ENCODE peak calls at places on chromosomes 16 and 17, in five cellular contexts. One of them, this sample, is unnamed.

GRCh38 chr16:54093281-54093680 is 193.3 kb downstream of the IRX3 start:
- DNase-seq in IMR-90: no peak
- DNase-seq in H9: no peak
- DNase-seq in neuronal stem cell: no peak
- DNase-seq in H1: no peak
- DNase-seq in this sample: no peak

GRCh38 chr17:82030470-82031302 is 792 bp upstream of the RAC3 start:
- DNase-seq in IMR-90: peak; percentile 79
- DNase-seq in H9: peak; percentile 97
- DNase-seq in neuronal stem cell: peak; percentile 76
- DNase-seq in H1: peak; percentile 97
- DNase-seq in this sample: peak; percentile 93

GRCh38 chr17:79776378-79777165 is 1.4 kb upstream of the CBX2 start:
- DNase-seq in IMR-90: no peak
- DNase-seq in H9: no peak
- DNase-seq in neuronal stem cell: no peak
- DNase-seq in H1: no peak
- DNase-seq in this sample: no peak

GRCh38 chr16:23074423-23074822 is 74.8 kb downstream of the USP31 start:
- DNase-seq in IMR-90: no peak
- DNase-seq in H9: no peak
- DNase-seq in neuronal stem cell: no peak
- DNase-seq in H1: no peak
- DNase-seq in this sample: no peak

GRCh38 chr17:65531508-65532431 is 29.7 kb downstream of the AXIN2 start:
- DNase-seq in IMR-90: peak; percentile 67
- DNase-seq in H9: no peak
- DNase-seq in neuronal stem cell: no peak
- DNase-seq in H1: no peak
- DNase-seq in this sample: peak; percentile 88

GRCh38 chr16:79981814-79982213 is 381.3 kb upstream of the MAF start:
- DNase-seq in IMR-90: no peak
- DNase-seq in H9: no peak
- DNase-seq in neuronal stem cell: no peak
- DNase-seq in H1: no peak
- DNase-seq in this sample: no peak

GRCh38 chr16:24544640-24545039 is 5.3 kb downstream of the RBBP6 start:
- DNase-seq in IMR-90: peak; percentile 74
- DNase-seq in H9: no peak
- DNase-seq in neuronal stem cell: no peak
- DNase-seq in H1: no peak
- DNase-seq in this sample: no peak

GRCh38 chr17:83144421-83145357 is 65.3 kb downstream of the METRNL start:
- DNase-seq in IMR-90: peak; percentile 5
- DNase-seq in H9: no peak
- DNase-seq in neuronal stem cell: no peak
- DNase-seq in H1: no peak
- DNase-seq in this sample: no peak

GRCh38 chr17:41592601-41593305 is 6.1 kb upstream of the KRT14 start:
- DNase-seq in IMR-90: no peak
- DNase-seq in H9: no peak
- DNase-seq in neuronal stem cell: no peak
- DNase-seq in H1: no peak
- DNase-seq in this sample: no peak

GRCh38 chr16:28110977-28111376 is 47.5 kb upstream of the GSG1L start:
- DNase-seq in IMR-90: no peak
- DNase-seq in H9: no peak
- DNase-seq in neuronal stem cell: no peak
- DNase-seq in H1: no peak
- DNase-seq in this sample: no peak

GRCh38 chr17:63578027-63578768 is 22.5 kb upstream of the TACO1 start:
- DNase-seq in IMR-90: no peak
- DNase-seq in H9: no peak
- DNase-seq in neuronal stem cell: no peak
- DNase-seq in H1: no peak
- DNase-seq in this sample: no peak

GRCh38 chr16:46895399-46896313 is 11.5 kb downstream of the GPT2 start:
- DNase-seq in IMR-90: no peak
- DNase-seq in H9: no peak
- DNase-seq in neuronal stem cell: no peak
- DNase-seq in H1: no peak
- DNase-seq in this sample: no peak

GRCh38 chr16:21101631-21102420 is 48.8 kb downstream of the DNAH3 start:
- DNase-seq in IMR-90: peak; percentile 20
- DNase-seq in H9: peak; percentile 47
- DNase-seq in neuronal stem cell: peak; percentile 9
- DNase-seq in H1: no peak
- DNase-seq in this sample: no peak

GRCh38 chr17:72362466-72363335 is 241.9 kb downstream of the SOX9 start:
- DNase-seq in IMR-90: peak; percentile 92
- DNase-seq in H9: no peak
- DNase-seq in neuronal stem cell: no peak
- DNase-seq in H1: no peak
- DNase-seq in this sample: no peak

GRCh38 chr16:67459066-67459857 is 21.7 kb downstream of the ATP6V0D1 start:
- DNase-seq in IMR-90: no peak
- DNase-seq in H9: no peak
- DNase-seq in neuronal stem cell: no peak
- DNase-seq in H1: no peak
- DNase-seq in this sample: no peak

GRCh38 chr16:67509016-67509415 is 19.6 kb upstream of the RIPOR1 start:
- DNase-seq in IMR-90: no peak
- DNase-seq in H9: no peak
- DNase-seq in neuronal stem cell: no peak
- DNase-seq in H1: no peak
- DNase-seq in this sample: no peak

GRCh38 chr16:48330133-48330846 is 54.9 kb downstream of the SIAH1 start:
- DNase-seq in IMR-90: peak; percentile 37
- DNase-seq in H9: no peak
- DNase-seq in neuronal stem cell: no peak
- DNase-seq in H1: no peak
- DNase-seq in this sample: no peak

GRCh38 chr17:65633988-65634387 is 72.5 kb upstream of the AXIN2 start:
- DNase-seq in IMR-90: no peak
- DNase-seq in H9: no peak
- DNase-seq in neuronal stem cell: no peak
- DNase-seq in H1: no peak
- DNase-seq in this sample: no peak

GRCh38 chr16:80909720-80910119 is 97.0 kb downstream of the CMC2 start:
- DNase-seq in IMR-90: no peak
- DNase-seq in H9: no peak
- DNase-seq in neuronal stem cell: no peak
- DNase-seq in H1: no peak
- DNase-seq in this sample: no peak

GRCh38 chr17:58391302-58391984 is 25.9 kb downstream of the RNF43 start:
- DNase-seq in IMR-90: no peak
- DNase-seq in H9: no peak
- DNase-seq in neuronal stem cell: no peak
- DNase-seq in H1: no peak
- DNase-seq in this sample: no peak

GRCh38 chr16:19119564-19119963 is 5.8 kb downstream of the ITPRIPL2 start:
- DNase-seq in IMR-90: peak; percentile 91
- DNase-seq in H9: no peak
- DNase-seq in neuronal stem cell: no peak
- DNase-seq in H1: no peak
- DNase-seq in this sample: no peak

GRCh38 chr16:29674188-29674587 is 4.8 kb upstream of the QPRT start:
- DNase-seq in IMR-90: peak; percentile 40
- DNase-seq in H9: no peak
- DNase-seq in neuronal stem cell: no peak
- DNase-seq in H1: no peak
- DNase-seq in this sample: no peak

GRCh38 chr17:35804658-35805192 is 4.6 kb upstream of the TAF15 start:
- DNase-seq in IMR-90: peak; percentile 92
- DNase-seq in H9: peak; percentile 83
- DNase-seq in neuronal stem cell: peak; percentile 48
- DNase-seq in H1: no peak
- DNase-seq in this sample: peak; percentile 66

GRCh38 chr17:29640981-29641642 is 18.4 kb upstream of the CORO6 start:
- DNase-seq in IMR-90: no peak
- DNase-seq in H9: no peak
- DNase-seq in neuronal stem cell: no peak
- DNase-seq in H1: no peak
- DNase-seq in this sample: peak; percentile 20

GRCh38 chr16:46889942-46890300 is 5.8 kb downstream of the GPT2 start:
- DNase-seq in IMR-90: no peak
- DNase-seq in H9: no peak
- DNase-seq in neuronal stem cell: no peak
- DNase-seq in H1: no peak
- DNase-seq in this sample: no peak

GRCh38 chr16:3514621-3515020 is 13.8 kb downstream of the CLUAP1 start:
- DNase-seq in IMR-90: peak; percentile 89
- DNase-seq in H9: no peak
- DNase-seq in neuronal stem cell: no peak
- DNase-seq in H1: no peak
- DNase-seq in this sample: no peak

GRCh38 chr17:72556944-72557826 is 436.4 kb downstream of the SOX9 start:
- DNase-seq in IMR-90: peak; percentile 57
- DNase-seq in H9: peak; percentile 95
- DNase-seq in neuronal stem cell: peak; percentile 69
- DNase-seq in H1: peak; percentile 88
- DNase-seq in this sample: peak; percentile 85

GRCh38 chr16:52405441-52405840 is 141.5 kb downstream of the TOX3 start:
- DNase-seq in IMR-90: no peak
- DNase-seq in H9: no peak
- DNase-seq in neuronal stem cell: no peak
- DNase-seq in H1: no peak
- DNase-seq in this sample: no peak

GRCh38 chr17:27521281-27522027 is 65.2 kb downstream of the KSR1 start:
- DNase-seq in IMR-90: no peak
- DNase-seq in H9: no peak
- DNase-seq in neuronal stem cell: no peak
- DNase-seq in H1: no peak
- DNase-seq in this sample: peak; percentile 87

GRCh38 chr17:27520571-27521185 is 64.4 kb downstream of the KSR1 start:
- DNase-seq in IMR-90: no peak
- DNase-seq in H9: no peak
- DNase-seq in neuronal stem cell: no peak
- DNase-seq in H1: no peak
- DNase-seq in this sample: no peak

GRCh38 chr17:27524594-27524993 is 68.3 kb downstream of the KSR1 start:
- DNase-seq in IMR-90: no peak
- DNase-seq in H9: no peak
- DNase-seq in neuronal stem cell: no peak
- DNase-seq in H1: no peak
- DNase-seq in this sample: no peak

GRCh38 chr17:27523712-27524111 is 67.5 kb downstream of the KSR1 start:
- DNase-seq in IMR-90: no peak
- DNase-seq in H9: no peak
- DNase-seq in neuronal stem cell: no peak
- DNase-seq in H1: no peak
- DNase-seq in this sample: peak; percentile 41

GRCh38 chr17:27522028-27522639 is 65.9 kb downstream of the KSR1 start:
- DNase-seq in IMR-90: no peak
- DNase-seq in H9: no peak
- DNase-seq in neuronal stem cell: no peak
- DNase-seq in H1: no peak
- DNase-seq in this sample: no peak
- H3K79me1 ChIP-seq in IMR-90: peaks cover 28% of the 10 kb centered on the region
- H3K79me1 ChIP-seq in H9: no peaks in the 10 kb centered on the region
- H3K79me1 ChIP-seq in neuronal stem cell: peaks cover 2% of the 10 kb centered on the region
- H3K79me1 ChIP-seq in H1: peaks cover 12% of the 10 kb centered on the region
- H3K79me1 ChIP-seq in this sample: no peaks in the 10 kb centered on the region

GRCh38 chr16:88293097-88293496 is 89.7 kb upstream of the ZNF469 start:
- DNase-seq in IMR-90: no peak
- DNase-seq in H9: no peak
- DNase-seq in neuronal stem cell: no peak
- DNase-seq in H1: no peak
- DNase-seq in this sample: no peak
- H4K91ac ChIP-seq in IMR-90: no peak overlapping the region
- H4K91ac ChIP-seq in H9: no peak overlapping the region
- H4K91ac ChIP-seq in neuronal stem cell: no peak overlapping the region
- H4K91ac ChIP-seq in H1: no peak overlapping the region
- H4K91ac ChIP-seq in this sample: no peak overlapping the region

DNA sequence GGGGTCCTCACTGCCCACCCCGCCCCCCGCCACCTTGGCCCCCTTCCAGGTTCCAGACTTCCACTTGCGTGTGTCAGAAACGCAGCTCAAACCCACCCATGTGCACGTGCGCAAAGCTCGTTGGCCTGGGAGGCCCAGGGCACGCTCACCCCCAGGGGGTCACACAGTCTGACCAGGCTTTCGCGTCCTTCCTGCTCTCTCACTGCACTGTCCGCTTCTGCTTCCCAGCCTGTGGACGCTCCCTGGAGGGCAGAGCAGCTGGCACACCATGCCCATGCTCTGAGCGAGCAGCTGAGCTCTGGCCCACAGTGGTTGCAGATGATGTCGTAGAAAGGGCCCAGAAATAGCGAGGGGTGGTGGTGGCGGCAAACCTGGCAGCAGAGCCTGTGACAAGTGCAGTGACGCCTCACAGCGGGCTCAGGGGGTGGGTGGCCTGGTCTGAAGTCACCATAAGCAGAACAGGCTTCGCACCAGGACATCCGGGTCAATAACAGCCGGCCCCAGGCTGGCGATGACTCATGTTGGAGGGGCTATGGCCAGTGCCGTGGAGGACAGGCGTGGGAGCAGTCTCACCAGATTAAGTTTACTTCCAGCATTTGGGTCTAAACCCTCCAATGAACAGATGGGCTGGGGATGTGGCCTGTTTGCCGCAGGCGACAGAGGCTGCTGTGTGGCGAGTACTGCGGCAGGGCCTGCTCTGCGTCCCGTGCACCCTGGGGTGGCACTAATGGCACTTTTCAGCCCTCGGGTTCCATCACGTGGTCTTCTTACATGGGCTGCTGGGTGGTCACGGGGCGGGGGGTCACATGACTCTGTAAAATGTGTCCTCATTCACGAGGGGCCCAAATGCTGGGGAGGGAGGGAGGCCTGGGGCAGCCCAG is 49.0 kb downstream of the NT5M start:
- DNase-seq in IMR-90: peak; percentile 48
- DNase-seq in H9: peak; percentile 46
- DNase-seq in neuronal stem cell: no peak
- DNase-seq in H1: no peak
- DNase-seq in this sample: no peak
- H3K79me1 ChIP-seq in IMR-90: no peaks in the 10 kb centered on the region
- H3K79me1 ChIP-seq in H9: no peaks in the 10 kb centered on the region
- H3K79me1 ChIP-seq in neuronal stem cell: no peaks in the 10 kb centered on the region
- H3K79me1 ChIP-seq in H1: no peaks in the 10 kb centered on the region
- H3K79me1 ChIP-seq in this sample: peaks cover 5% of the 10 kb centered on the region

GRCh38 chr16:885391-885790 is 84.9 kb upstream of the GNG13 start:
- DNase-seq in IMR-90: no peak
- DNase-seq in H9: no peak
- DNase-seq in neuronal stem cell: no peak
- DNase-seq in H1: no peak
- DNase-seq in this sample: no peak

GRCh38 chr16:887846-888245 is 82.9 kb downstream of the LMF1 start:
- DNase-seq in IMR-90: no peak
- DNase-seq in H9: no peak
- DNase-seq in neuronal stem cell: no peak
- DNase-seq in H1: no peak
- DNase-seq in this sample: no peak

GRCh38 chr16:888901-889570 is 81.7 kb downstream of the LMF1 start:
- DNase-seq in IMR-90: no peak
- DNase-seq in H9: no peak
- DNase-seq in neuronal stem cell: no peak
- DNase-seq in H1: no peak
- DNase-seq in this sample: no peak

GRCh38 chr16:886084-886543 is 84.7 kb downstream of the LMF1 start:
- DNase-seq in IMR-90: peak; percentile 5
- DNase-seq in H9: peak; percentile 77
- DNase-seq in neuronal stem cell: peak; percentile 18
- DNase-seq in H1: peak; percentile 68
- DNase-seq in this sample: no peak

GRCh38 chr16:886802-887731 is 83.7 kb downstream of the LMF1 start:
- DNase-seq in IMR-90: no peak
- DNase-seq in H9: no peak
- DNase-seq in neuronal stem cell: peak; percentile 6
- DNase-seq in H1: peak; percentile 61
- DNase-seq in this sample: no peak
- H4K91ac ChIP-seq in IMR-90: no peak overlapping the region
- H4K91ac ChIP-seq in H9: no peak overlapping the region
- H4K91ac ChIP-seq in neuronal stem cell: no peak overlapping the region
- H4K91ac ChIP-seq in H1: peak overlapping the region; percentile 66
- H4K91ac ChIP-seq in this sample: no peak overlapping the region

This sample was measured in trophoblast cell.